ENCODE peak calls at places on chromosomes 6 and 20, in eight cellular contexts. P is endothelial cell, F is AG10803, A is cardiac muscle cell, S is foreskin keratinocyte, E is activated B cell treated with CpG ODN at 0.5 μM for 24 hours, Z is neural crest cell, B is astrocyte. G is an unnamed sample.

GRCh38 chr6:26092443-26092842 is 5.2 kb downstream of the HFE start:
- DNase-seq in P (no peak), F (no peak), A (no peak), S (no peak), E (no peak), Z (no peak), B (no peak), G (no peak)

GRCh38 chr6:81865712-81866111 is 113.2 kb upstream of the TENT5A start:
- DNase-seq in P (no peak), F (peak), A (no peak), S (no peak), E (no peak), Z (no peak), B (peak), G (no peak)

GRCh38 chr6:151096255-151096612 is 143.5 kb upstream of the AKAP12 start:
- DNase-seq in P (no peak), F (peak), A (no peak), S (no peak), E (no peak), Z (no peak), B (no peak), G (no peak)

GRCh38 chr20:50728981-50729874 is 2.2 kb upstream of the PARD6B start:
- DNase-seq in P (no peak), F (no peak), A (no peak), S (peak), E (no peak), Z (no peak), B (no peak), G (no peak)

GRCh38 chr6:149965191-149966020 is 1.7 kb downstream of the ULBP1 start:
- DNase-seq in P (peak), F (no peak), A (peak), S (no peak), E (no peak), Z (no peak), B (no peak), G (no peak)

GRCh38 chr6:167898673-167899311 is 72.1 kb downstream of the AFDN start:
- DNase-seq in P (no peak), F (peak), A (peak), S (no peak), E (no peak), Z (no peak), B (peak), G (no peak)

GRCh38 chr6:111692327-111693164 is 86.9 kb upstream of the TRAF3IP2 start:
- DNase-seq in P (no peak), F (peak), A (no peak), S (no peak), E (no peak), Z (no peak), B (peak), G (no peak)

GRCh38 chr6:74073896-74074295 is 377.9 kb downstream of the CD109 start:
- DNase-seq in P (no peak), F (peak), A (no peak), S (no peak), E (no peak), Z (no peak), B (peak), G (no peak)

GRCh38 chr6:166683477-166683876 is 56.4 kb upstream of the RPS6KA2 start:
- DNase-seq in P (no peak), F (no peak), A (no peak), S (no peak), E (no peak), Z (no peak), B (peak), G (no peak)

GRCh38 chr20:14193443-14193842 is 144.0 kb downstream of the FLRT3 start:
- DNase-seq in P (no peak), F (no peak), A (no peak), S (no peak), E (no peak), Z (no peak), B (no peak), G (no peak)

GRCh38 chr20:63520594-63520938 is at the start of gene PPDPF:
- DNase-seq in P (peak), F (peak), A (peak), S (no peak), E (peak), Z (peak), B (peak), G (peak)

GRCh38 chr20:10667077-10667401 is 6.8 kb downstream of the JAG1 start:
- DNase-seq in P (no peak), F (no peak), A (no peak), S (peak), E (no peak), Z (no peak), B (peak), G (no peak)

GRCh38 chr6:64084201-64084663 is 448.6 kb downstream of the PHF3 start:
- DNase-seq in P (no peak), F (no peak), A (no peak), S (no peak), E (no peak), Z (no peak), B (no peak), G (no peak)

GRCh38 chr6:22600059-22600458 is 30.7 kb downstream of the HDGFL1 start:
- DNase-seq in P (no peak), F (no peak), A (no peak), S (no peak), E (no peak), Z (no peak), B (peak), G (no peak)

GRCh38 chr20:21257192-21257591 is 45.9 kb upstream of the XRN2 start:
- DNase-seq in P (no peak), F (no peak), A (no peak), S (no peak), E (no peak), Z (no peak), B (no peak), G (no peak)

GRCh38 chr6:72944660-72945059 is 280.6 kb downstream of the KHDC1L start:
- DNase-seq in P (no peak), F (peak), A (no peak), S (no peak), E (no peak), Z (no peak), B (no peak), G (no peak)

GRCh38 chr20:2822073-2822472 is 5.9 kb downstream of the TMEM239 start:
- DNase-seq in P (no peak), F (no peak), A (no peak), S (no peak), E (no peak), Z (no peak), B (peak), G (no peak)

GRCh38 chr20:41137412-41138216 is at the start of gene PLCG1:
- DNase-seq in P (peak), F (peak), A (peak), S (no peak), E (peak), Z (peak), B (peak), G (peak)

GRCh38 chr6:83124553-83124952 is 57.1 kb downstream of the DOP1A start:
- DNase-seq in P (no peak), F (no peak), A (no peak), S (no peak), E (no peak), Z (no peak), B (no peak), G (no peak)

GRCh38 chr6:75449625-75450206 is 43.9 kb downstream of the FILIP1 start:
- DNase-seq in P (no peak), F (peak), A (no peak), S (no peak), E (no peak), Z (no peak), B (peak), G (no peak)

GRCh38 chr6:29153083-29153482 is 17.6 kb upstream of the OR2J2 start:
- DNase-seq in P (no peak), F (no peak), A (no peak), S (no peak), E (no peak), Z (no peak), B (no peak), G (no peak)

GRCh38 chr20:19886666-19887288 is 128.7 kb downstream of the RIN2 start:
- DNase-seq in P (no peak), F (no peak), A (peak), S (no peak), E (no peak), Z (no peak), B (no peak), G (no peak)

GRCh38 chr20:12847862-12848261 is 160.9 kb upstream of the SPTLC3 start:
- DNase-seq in P (no peak), F (peak), A (peak), S (peak), E (no peak), Z (no peak), B (no peak), G (no peak)

GRCh38 chr6:138468320-138469015 is 30.8 kb downstream of the NHSL1 start:
- DNase-seq in P (no peak), F (peak), A (no peak), S (peak), E (no peak), Z (no peak), B (peak), G (no peak)

GRCh38 chr6:71383476-71383875 is 94.9 kb downstream of the OGFRL1 start:
- DNase-seq in P (no peak), F (no peak), A (no peak), S (no peak), E (no peak), Z (no peak), B (no peak), G (no peak)

GRCh38 chr6:22596011-22596410 is 26.6 kb downstream of the HDGFL1 start:
- DNase-seq in P (no peak), F (no peak), A (no peak), S (peak), E (no peak), Z (no peak), B (peak), G (no peak)

GRCh38 chr6:83958250-83958685 is 75.3 kb upstream of the MRAP2 start:
- DNase-seq in P (no peak), F (peak), A (no peak), S (peak), E (no peak), Z (no peak), B (peak), G (no peak)

GRCh38 chr20:51815383-51816076 is 13.2 kb upstream of the SALL4 start:
- DNase-seq in P (no peak), F (no peak), A (no peak), S (no peak), E (no peak), Z (no peak), B (no peak), G (no peak)

GRCh38 chr6:21597706-21598273 is 4.2 kb downstream of the SOX4 start:
- DNase-seq in P (no peak), F (peak), A (peak), S (no peak), E (no peak), Z (no peak), B (no peak), G (no peak)

GRCh38 chr20:54688476-54688875 is 213.1 kb downstream of the DOK5 start:
- DNase-seq in P (no peak), F (no peak), A (no peak), S (no peak), E (no peak), Z (no peak), B (no peak), G (no peak)

GRCh38 chr20:16129411-16129810 is 443.8 kb downstream of the KIF16B start:
- DNase-seq in P (no peak), F (no peak), A (no peak), S (no peak), E (no peak), Z (no peak), B (no peak), G (no peak)

GRCh38 chr20:44033344-44033743 is 118.7 kb downstream of the TOX2 start:
- DNase-seq in P (no peak), F (peak), A (no peak), S (no peak), E (no peak), Z (no peak), B (no peak), G (no peak)

GRCh38 chr20:61842011-61842410 is 223.7 kb downstream of the TAF4 start:
- DNase-seq in P (no peak), F (no peak), A (peak), S (no peak), E (no peak), Z (no peak), B (no peak), G (no peak)

GRCh38 chr6:56570434-56571359 is 72.0 kb downstream of the DST start:
- DNase-seq in P (no peak), F (peak), A (peak), S (no peak), E (no peak), Z (no peak), B (peak), G (no peak)

GRCh38 chr6:94501546-94501945 is 1075.8 kb upstream of the MANEA start:
- DNase-seq in P (no peak), F (no peak), A (no peak), S (peak), E (no peak), Z (no peak), B (no peak), G (no peak)

GRCh38 chr20:31713312-31714049 is 9.2 kb downstream of the BCL2L1 start:
- DNase-seq in P (peak), F (peak), A (no peak), S (peak), E (no peak), Z (no peak), B (peak), G (no peak)

GRCh38 chr20:35823937-35824336 is 52.1 kb downstream of the PHF20 start:
- DNase-seq in P (no peak), F (peak), A (no peak), S (no peak), E (no peak), Z (no peak), B (peak), G (no peak)

GRCh38 chr6:118542184-118542952 is 5.7 kb upstream of the PLN start:
- DNase-seq in P (no peak), F (peak), A (no peak), S (peak), E (no peak), Z (no peak), B (peak), G (no peak)

GRCh38 chr6:106884576-106884975 is 90.0 kb downstream of the CD24 start:
- DNase-seq in P (no peak), F (no peak), A (no peak), S (no peak), E (no peak), Z (no peak), B (no peak), G (no peak)

GRCh38 chr6:6007311-6008113 is 787 bp upstream of the NRN1 start:
- DNase-seq in P (peak), F (peak), A (peak), S (no peak), E (no peak), Z (peak), B (no peak), G (no peak)
- TF ChIP-seq CTCF in P (peak), F (peak), A (no peak), S (peak), E (no peak), Z (peak), B (no peak), G (peak)

GRCh38 chr20:7379621-7380220 is 560.5 kb downstream of the HAO1 start:
- DNase-seq in P (no peak), F (peak), A (no peak), S (peak), E (no peak), Z (no peak), B (peak), G (no peak)

GRCh38 chr20:7371518-7372158 is 568.6 kb downstream of the HAO1 start:
- DNase-seq in P (no peak), F (no peak), A (no peak), S (peak), E (no peak), Z (no peak), B (no peak), G (no peak)

GRCh38 chr20:7379206-7379605 is 561.1 kb downstream of the HAO1 start:
- DNase-seq in P (no peak), F (no peak), A (no peak), S (no peak), E (no peak), Z (no peak), B (no peak), G (no peak)

DNA sequence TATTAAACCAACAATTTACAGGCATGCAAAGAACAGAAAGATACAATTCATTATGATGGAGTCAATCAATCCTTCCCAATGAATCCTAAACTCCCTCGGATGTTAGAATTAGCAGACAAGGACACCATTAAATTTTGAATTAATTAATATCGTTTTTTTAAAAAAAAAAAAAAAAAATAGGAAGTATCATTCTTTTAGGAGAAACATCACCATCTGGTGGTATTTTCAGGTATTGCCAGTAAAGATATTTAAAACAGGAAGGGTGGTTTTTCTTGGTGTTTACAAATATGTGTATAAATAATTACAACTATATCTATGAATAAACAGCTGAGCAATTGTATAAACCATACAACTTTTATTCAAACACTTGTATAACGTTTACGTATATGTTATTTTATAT is 564.4 kb downstream of the HAO1 start:
- DNase-seq in P (no peak), F (no peak), A (peak), S (no peak), E (no peak), Z (no peak), B (no peak), G (no peak)
- TF ChIP-seq CTCF in P (peak), F (peak), A (peak), S (peak), E (no peak), Z (peak), B (peak), G (peak)

GRCh38 chr6:34985236-34985635 is 96.2 kb downstream of the ANKS1A start:
- DNase-seq in P (no peak), F (no peak), A (no peak), S (no peak), E (no peak), Z (no peak), B (no peak), G (no peak)

GRCh38 chr6:34984416-34984815 is 95.4 kb downstream of the ANKS1A start:
- DNase-seq in P (no peak), F (no peak), A (no peak), S (no peak), E (no peak), Z (no peak), B (no peak), G (no peak)

GRCh38 chr6:34979994-34980393 is 90.9 kb downstream of the ANKS1A start:
- DNase-seq in P (no peak), F (no peak), A (no peak), S (no peak), E (no peak), Z (no peak), B (no peak), G (no peak)

GRCh38 chr6:34981951-34982350 is 92.9 kb downstream of the ANKS1A start:
- DNase-seq in P (no peak), F (peak), A (no peak), S (no peak), E (no peak), Z (no peak), B (peak), G (no peak)

DNA sequence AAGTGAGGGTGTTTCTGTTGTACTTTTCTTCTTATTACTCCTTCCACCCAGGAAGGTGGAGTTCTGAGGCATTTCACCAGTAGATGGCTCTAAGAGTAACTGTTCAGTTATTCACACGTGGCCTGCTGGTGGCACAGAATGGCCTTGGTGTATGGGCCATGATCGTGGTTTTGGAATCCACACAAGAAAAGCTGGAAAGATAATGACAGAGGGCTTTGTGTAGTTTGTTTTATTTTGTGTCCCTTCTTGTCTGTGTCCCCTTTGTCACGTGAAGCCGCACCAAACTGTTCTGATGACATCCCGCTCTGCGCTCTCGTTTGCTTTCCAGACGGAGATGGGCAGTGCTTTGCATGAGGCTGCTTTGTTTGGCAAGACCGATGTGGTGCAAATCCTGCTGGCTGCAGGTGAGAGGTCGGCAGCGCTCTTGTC is 93.4 kb downstream of the ANKS1A start:
- DNase-seq in P (no peak), F (peak), A (no peak), S (no peak), E (no peak), Z (no peak), B (peak), G (no peak)
- TF ChIP-seq CTCF in P (no peak), F (peak), A (peak), S (peak), E (no peak), Z (peak), B (peak), G (no peak)

GRCh38 chr6:142942238-142942637 is 2.7 kb downstream of the HIVEP2 start:
- DNase-seq in P (no peak), F (no peak), A (no peak), S (no peak), E (no peak), Z (no peak), B (no peak), G (no peak)

GRCh38 chr6:142941018-142941417 is 4.0 kb downstream of the HIVEP2 start:
- DNase-seq in P (no peak), F (no peak), A (no peak), S (no peak), E (no peak), Z (no peak), B (no peak), G (no peak)

GRCh38 chr6:142943746-142944125 is 1.2 kb downstream of the HIVEP2 start:
- DNase-seq in P (peak), F (peak), A (no peak), S (no peak), E (peak), Z (no peak), B (peak), G (no peak)

GRCh38 chr6:142944126-142945066 is 580 bp downstream of the HIVEP2 start:
- DNase-seq in P (peak), F (peak), A (peak), S (peak), E (peak), Z (peak), B (peak), G (peak)

GRCh38 chr6:142942805-142943227 is 2.2 kb downstream of the HIVEP2 start:
- DNase-seq in P (no peak), F (peak), A (no peak), S (no peak), E (no peak), Z (no peak), B (peak), G (no peak)
- TF ChIP-seq CTCF in P (peak), F (peak), A (peak), S (peak), E (no peak), Z (peak), B (peak), G (peak)

GRCh38 chr6:169121013-169121412 is 132.6 kb downstream of the THBS2 start:
- DNase-seq in P (no peak), F (no peak), A (no peak), S (no peak), E (no peak), Z (no peak), B (no peak), G (no peak)
- TF ChIP-seq CTCF in P (peak), F (no peak), A (peak), S (peak), E (no peak), Z (no peak), B (no peak), G (no peak)

DNA sequence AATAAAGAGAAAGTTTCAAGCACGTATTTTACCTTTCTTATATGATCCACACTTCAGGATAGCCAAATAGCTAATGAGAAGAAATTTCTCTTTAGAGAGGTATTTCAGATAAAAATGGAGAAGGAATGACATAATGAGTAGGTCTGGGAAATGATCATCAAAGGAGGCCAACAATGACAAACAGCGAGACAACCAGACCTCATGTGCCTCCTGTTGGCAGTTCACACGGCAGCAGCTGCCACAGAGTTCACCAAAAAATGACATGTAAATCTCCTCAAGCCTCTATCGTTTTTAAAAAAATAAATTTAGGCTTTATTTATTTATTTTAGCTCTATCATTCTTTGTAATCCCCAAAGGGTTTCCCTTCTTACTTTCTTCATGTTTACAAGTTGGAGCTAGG is 47.7 kb downstream of the SLC2A12 start:
- DNase-seq in P (no peak), F (no peak), A (no peak), S (no peak), E (no peak), Z (no peak), B (no peak), G (no peak)
- TF ChIP-seq CTCF in P (no peak), F (no peak), A (no peak), S (peak), E (no peak), Z (no peak), B (no peak), G (no peak)